ENCODE peak calls at places on chromosome 11, in five cellular contexts. A is astrocyte of the spinal cord, T is brain microvascular endothelial cell, I is cardiac muscle cell, Q is WERI-Rb-1. S is an unnamed sample.

GRCh38 chr11:83713701-83714100 is 427.5 kb upstream of the CCDC90B start:
- DNase-seq in Q (no peak), T (no peak), I (peak), A (peak), S (peak)

GRCh38 chr11:3904228-3904627 is 48.8 kb downstream of the STIM1 start:
- DNase-seq in I (no peak), T (no peak), A (no peak), Q (no peak), S (no peak)

GRCh38 chr11:91158901-91159537 is 936.2 kb upstream of the CHORDC1 start:
- DNase-seq in Q (no peak), A (peak), I (no peak), T (no peak), S (peak)

GRCh38 chr11:47105541-47105940 is 71.1 kb downstream of the ARFGAP2 start:
- DNase-seq in Q (no peak), T (no peak), I (no peak), A (no peak), S (no peak)

GRCh38 chr11:13962562-13963168 is at the start of gene SPON1:
- DNase-seq in T (no peak), I (peak), A (peak), Q (peak), S (peak)

GRCh38 chr11:118928870-118929495 is 3.3 kb upstream of the BCL9L start:
- DNase-seq in A (peak), I (peak), Q (peak), T (no peak), S (peak)

GRCh38 chr11:110077866-110078325 is 15.3 kb upstream of the ZC3H12C start:
- DNase-seq in T (peak), Q (no peak), A (peak), I (peak), S (peak)

GRCh38 chr11:115598502-115598901 is 94.3 kb upstream of the CADM1 start:
- DNase-seq in T (no peak), A (no peak), I (no peak), Q (no peak), S (no peak)

GRCh38 chr11:29507381-29507780 is 509.4 kb downstream of the KCNA4 start:
- DNase-seq in A (no peak), T (no peak), I (no peak), Q (no peak), S (no peak)

DNA sequence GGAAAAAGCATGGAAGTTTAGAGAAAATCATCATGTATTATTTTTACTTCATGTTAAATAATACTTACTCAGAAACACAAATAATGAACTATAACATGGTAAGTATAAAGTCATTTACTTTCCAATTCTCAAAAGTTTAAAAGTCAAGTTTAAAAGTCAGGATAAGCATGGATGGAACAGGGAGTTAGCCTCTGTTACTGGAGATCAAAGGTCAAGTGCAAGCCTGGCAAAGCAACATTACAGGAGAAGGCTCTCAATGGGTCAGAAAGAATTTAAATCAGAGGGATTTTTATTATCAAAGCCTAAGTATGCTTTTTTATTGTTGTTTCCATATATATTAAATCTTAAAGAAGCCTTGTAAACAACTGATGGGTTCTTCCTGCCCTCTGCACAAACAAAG is 505.4 kb downstream of the KCNA4 start:
- DNase-seq in Q (no peak), I (no peak), A (no peak), T (no peak), S (no peak)
- TF ChIP-seq CTCF in Q (no peak), I (no peak), A (no peak), T (no peak), S (no peak)

DNA sequence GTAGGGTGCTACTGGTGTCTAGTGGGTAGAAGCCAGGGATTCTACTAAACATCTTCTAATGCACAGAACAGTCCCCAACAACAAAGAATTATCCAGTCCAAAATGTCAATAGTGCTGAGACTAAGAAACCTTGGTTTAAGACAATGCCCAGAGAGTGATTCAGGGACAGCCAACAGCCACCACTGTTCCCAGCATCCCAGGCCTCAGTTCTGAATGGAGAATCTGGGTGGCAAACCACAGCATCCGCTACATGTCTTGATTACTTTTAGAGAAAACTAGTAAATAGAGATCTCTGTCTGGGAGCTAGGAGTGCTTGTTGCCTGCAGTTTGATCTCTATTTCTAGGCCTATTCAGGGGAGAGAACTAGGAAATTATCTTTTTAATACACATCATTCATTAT is 20.9 kb upstream of the SIK2 start:
- DNase-seq in Q (no peak), T (no peak), I (no peak), A (no peak), S (no peak)
- H3K4me3 ChIP-seq in Q (no peak), T (no peak), I (no peak), A (no peak), S (no peak)

GRCh38 chr11:36215688-36216050 is 73.6 kb downstream of the COMMD9 start:
- DNase-seq in Q (no peak), T (no peak), I (no peak), A (no peak), S (no peak)
- TF ChIP-seq CTCF in Q (no peak), T (no peak), I (no peak), A (no peak), S (no peak)

DNA sequence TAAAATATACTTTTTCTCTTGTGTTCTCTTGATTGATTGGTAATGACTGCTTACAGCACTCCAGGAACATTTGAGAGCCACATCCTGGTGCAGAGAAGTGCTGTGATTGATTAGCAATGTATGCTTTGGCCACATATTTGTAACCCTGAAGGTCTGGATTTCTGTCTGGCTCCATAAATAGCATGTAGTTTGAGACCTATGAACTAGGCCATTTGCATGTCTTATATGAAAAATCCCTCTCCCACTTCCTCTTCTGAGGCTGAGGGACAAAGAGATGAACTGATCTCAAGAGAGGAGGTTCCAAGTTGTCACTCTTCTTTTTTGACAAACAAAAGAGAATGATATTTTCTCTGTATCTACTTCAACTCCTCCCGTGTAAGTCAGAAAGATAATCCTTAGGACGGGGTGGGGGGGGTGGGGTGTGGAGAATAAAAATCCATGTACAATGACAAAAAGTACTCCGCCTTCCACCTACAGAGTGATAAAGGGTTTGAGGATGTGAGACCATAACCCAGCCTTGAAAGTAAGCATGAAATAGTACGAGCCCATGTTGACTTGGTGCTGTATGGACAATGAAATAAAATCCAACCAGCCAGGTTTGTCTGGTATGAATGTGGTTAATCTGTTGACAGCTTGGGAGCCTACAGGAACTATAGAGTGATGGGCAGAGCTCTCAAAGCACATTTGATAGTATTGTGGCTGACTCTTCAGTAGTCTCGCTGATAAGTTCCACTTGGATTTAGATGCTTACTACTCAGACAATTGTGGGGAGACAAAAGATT is 49.1 kb upstream of the CD44 start:
- DNase-seq in A (no peak), I (no peak), Q (no peak), T (no peak), S (no peak)
- H3K4me3 ChIP-seq in A (no peak), I (no peak), Q (no peak), T (no peak), S (no peak)

GRCh38 chr11:49995559-49995958 is 13.2 kb upstream of the OR4C12 start:
- DNase-seq in T (peak), A (no peak), I (peak), Q (peak), S (peak)
- TF ChIP-seq CTCF in T (peak), A (no peak), I (peak), Q (peak), S (peak)